ENCODE peak calls at places on chromosomes 6 and 20, in four cellular contexts. B is HepG2, J is K562, H is GM12878. L is an unnamed sample. For H3K4me1, the result is how much of the 10 kb centered on the place peaks cover.

GRCh38 chr20:62501801-62502495 is 26.2 kb upstream of the GATA5 start:
- DNase-seq in B (no peak), J (peak), H (peak), L (no peak)

GRCh38 chr6:106511274-106512047 is 117.8 kb downstream of the RTN4IP1 start:
- DNase-seq in H (no peak), B (peak), J (no peak), L (peak)

GRCh38 chr20:48758206-48758820 is 69.5 kb downstream of the PREX1 start:
- DNase-seq in H (no peak), J (no peak), B (no peak), L (no peak)

GRCh38 chr6:38350882-38351281 is 288.8 kb downstream of the BTBD9 start:
- DNase-seq in B (no peak), J (no peak), H (no peak), L (no peak)

GRCh38 chr6:113362542-113363430 is 494.4 kb upstream of the MARCKS start:
- DNase-seq in H (no peak), B (no peak), J (peak), L (no peak)

GRCh38 chr6:159493888-159494632 is 199.0 kb downstream of the SOD2 start:
- DNase-seq in H (no peak), J (no peak), B (no peak), L (no peak)

GRCh38 chr6:28658475-28659249 is 133.0 kb downstream of the GPX5 start:
- DNase-seq in B (no peak), J (no peak), H (no peak), L (peak)

GRCh38 chr6:41723178-41723935 is 12.1 kb downstream of the TFEB start:
- DNase-seq in J (peak), H (no peak), B (peak), L (no peak)

GRCh38 chr6:142537612-142538478 is 236.0 kb downstream of the ADGRG6 start:
- DNase-seq in B (peak), J (peak), H (no peak), L (no peak)

GRCh38 chr6:116215414-116215813 is 38.5 kb downstream of the TSPYL4 start:
- DNase-seq in H (no peak), J (no peak), B (no peak), L (no peak)

GRCh38 chr6:15430181-15430580 is 184.3 kb downstream of the JARID2 start:
- DNase-seq in H (no peak), J (no peak), B (no peak), L (no peak)
- H3K4me1 ChIP-seq in H (half or more), J (under half), B (half or more), L (under half)

GRCh38 chr6:111713196-111713705 is 107.6 kb upstream of the TRAF3IP2 start:
- DNase-seq in B (no peak), J (no peak), H (no peak), L (no peak)

GRCh38 chr6:111713811-111714210 is 108.1 kb upstream of the TRAF3IP2 start:
- DNase-seq in H (no peak), B (no peak), J (no peak), L (no peak)

GRCh38 chr6:111711476-111711875 is 105.8 kb upstream of the TRAF3IP2 start:
- DNase-seq in B (no peak), J (no peak), H (no peak), L (peak)

GRCh38 chr6:111711989-111712388 is 106.3 kb upstream of the TRAF3IP2 start:
- DNase-seq in H (no peak), J (no peak), B (no peak), L (no peak)

DNA sequence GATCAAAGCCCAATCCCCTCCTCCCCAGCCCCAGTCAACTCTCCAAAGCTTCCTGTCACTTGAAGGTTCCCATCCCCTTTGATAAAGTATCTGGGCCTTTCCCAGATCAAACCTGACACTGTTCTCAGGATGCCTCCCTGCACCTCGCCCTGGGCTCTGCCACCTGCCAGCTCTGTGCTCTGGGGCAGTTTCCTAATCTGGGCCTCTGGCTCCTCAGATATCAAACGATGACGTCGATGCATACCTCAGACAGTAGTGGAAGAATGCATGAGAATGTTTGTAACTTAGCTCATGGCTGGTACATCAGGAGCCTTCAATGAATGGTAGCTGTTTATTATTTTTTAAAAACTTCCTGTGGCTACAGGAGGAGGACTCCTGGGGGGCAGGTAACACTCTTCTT is 106.7 kb upstream of the TRAF3IP2 start:
- DNase-seq in J (no peak), H (no peak), B (no peak), L (no peak)
- TF ChIP-seq MXI1 in J (no peak), H (no peak), B (no peak), L (no peak)

GRCh38 chr6:82569022-82569421 is 205.4 kb downstream of the TPBG start:
- DNase-seq in H (no peak), B (no peak), J (no peak), L (no peak)
- TF ChIP-seq ZBTB33 in H (no peak), B (no peak), J (no peak), L (no peak)

DNA sequence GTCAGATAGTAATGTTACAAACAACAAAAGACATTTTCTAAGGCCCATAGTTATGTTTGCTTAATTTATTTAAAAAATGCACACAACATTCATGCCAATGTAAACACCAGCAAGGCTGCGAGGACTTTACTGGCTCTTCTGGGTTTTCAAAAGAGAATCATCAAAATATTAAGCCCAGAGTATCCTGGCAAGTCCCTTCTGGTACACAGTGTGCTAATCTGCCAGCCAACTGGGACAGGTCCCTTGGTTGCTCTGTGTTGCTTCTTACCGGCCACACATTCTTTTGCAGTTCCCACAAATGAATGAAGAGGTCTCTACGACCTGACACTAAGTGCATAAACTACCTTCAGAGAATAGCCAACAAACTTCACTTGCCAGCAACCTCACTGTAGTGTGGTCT is 42.6 kb upstream of the SPDEF start:
- DNase-seq in B (no peak), H (no peak), J (no peak), L (no peak)
- H3K4me1 ChIP-seq in B (half or more), H (under half), J (under half), L (under half)

GRCh38 chr6:3749991-3750323 is 1.6 kb downstream of the PXDC1 start:
- DNase-seq in H (no peak), J (peak), B (peak), L (no peak)
- TF ChIP-seq MXI1 in H (no peak), J (no peak), B (no peak), L (no peak)

GRCh38 chr20:19125508-19125907 is 86.9 kb upstream of the SLC24A3 start:
- DNase-seq in H (no peak), J (no peak), B (no peak), L (no peak)

GRCh38 chr20:19130613-19130984 is 81.8 kb upstream of the SLC24A3 start:
- DNase-seq in J (no peak), B (no peak), H (no peak), L (no peak)

GRCh38 chr20:19129976-19130612 is 82.3 kb upstream of the SLC24A3 start:
- DNase-seq in H (no peak), J (no peak), B (no peak), L (no peak)

DNA sequence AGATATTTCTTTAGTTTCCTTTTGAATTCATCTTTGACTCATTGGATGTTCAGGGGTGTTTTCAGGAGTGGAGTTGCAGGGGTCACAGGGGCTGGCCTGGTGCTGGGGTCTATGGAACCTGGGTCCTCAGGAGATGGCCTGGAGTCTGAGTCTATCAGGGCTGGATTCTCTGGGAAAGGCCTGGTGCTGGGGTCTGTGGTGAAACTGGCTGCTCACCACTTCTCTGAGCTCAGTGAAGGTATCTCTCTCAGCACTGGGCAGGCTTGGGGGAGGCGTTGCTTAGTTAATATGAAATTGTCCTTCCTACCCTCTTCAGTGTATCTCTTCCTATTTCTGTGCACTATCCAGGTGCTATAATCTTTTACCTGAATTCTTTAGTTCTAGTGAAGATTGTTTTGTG is 83.1 kb upstream of the SLC24A3 start:
- DNase-seq in H (no peak), B (no peak), J (no peak), L (no peak)
- TF ChIP-seq ZBTB33 in H (no peak), B (no peak), J (no peak), L (no peak)

L was measured in SK-N-SH.